ENCODE peak calls at places on chromosomes 3 and 15, in nine cellular contexts. W is AG04450, F is HL-60, Q is HepG2, V is lower lobe of right lung, N is fibroblast of pulmonary artery, Z is left ventricle myocardium inferior, K is fibroblast of lung, X is foreskin fibroblast. Y is an unnamed sample.

GRCh38 chr3:69997486-69998307 is 1.8 kb upstream of the SAMMSON start:
- DNase-seq in W (no peak), F (no peak), Q (no peak), V (no peak), N (peak), Z (no peak), K (peak), X (peak), Y (no peak)

GRCh38 chr15:99250494-99251435 is 516 bp upstream of the LRRC28 start:
- DNase-seq in W (peak), F (peak), Q (peak), V (peak), N (peak), Z (peak), K (peak), X (peak), Y (peak)

GRCh38 chr3:161559177-161559998 is 62.8 kb downstream of the OTOL1 start:
- DNase-seq in W (no peak), F (peak), Q (peak), V (no peak), N (peak), Z (no peak), K (peak), X (peak), Y (no peak)

GRCh38 chr3:163364717-163365116 is 1713.6 kb downstream of the SI start:
- DNase-seq in W (no peak), F (no peak), Q (no peak), V (no peak), N (no peak), Z (no peak), K (no peak), X (no peak), Y (no peak)

GRCh38 chr15:58545307-58546065 is 113.7 kb downstream of the LIPC start:
- DNase-seq in W (no peak), F (no peak), Q (no peak), V (no peak), N (no peak), Z (no peak), K (no peak), X (no peak), Y (no peak)

GRCh38 chr3:43770426-43771103 is 79.8 kb downstream of the ABHD5 start:
- DNase-seq in W (no peak), F (no peak), Q (no peak), V (peak), N (peak), Z (peak), K (no peak), X (peak), Y (no peak)

GRCh38 chr3:185820973-185821758 is 3.7 kb downstream of the IGF2BP2 start:
- DNase-seq in W (peak), F (no peak), Q (peak), V (no peak), N (peak), Z (no peak), K (peak), X (peak), Y (no peak)

GRCh38 chr3:150179330-150179729 is 208.6 kb upstream of the PFN2 start:
- DNase-seq in W (no peak), F (no peak), Q (no peak), V (no peak), N (no peak), Z (no peak), K (no peak), X (no peak), Y (no peak)

GRCh38 chr3:169110633-169111032 is 552.9 kb downstream of the MECOM start:
- DNase-seq in W (no peak), F (no peak), Q (no peak), V (no peak), N (no peak), Z (no peak), K (no peak), X (no peak), Y (no peak)

GRCh38 chr15:64251121-64251520 is 88.3 kb upstream of the PPIB start:
- DNase-seq in W (peak), F (no peak), Q (no peak), V (no peak), N (no peak), Z (no peak), K (peak), X (no peak), Y (no peak)

GRCh38 chr3:72368331-72368975 is 479.8 kb downstream of the SHQ1 start:
- DNase-seq in W (no peak), F (no peak), Q (no peak), V (no peak), N (no peak), Z (no peak), K (peak), X (no peak), Y (no peak)

GRCh38 chr15:50247819-50248650 is 17.5 kb downstream of the HDC start:
- DNase-seq in W (no peak), F (peak), Q (no peak), V (peak), N (no peak), Z (peak), K (no peak), X (no peak), Y (no peak)

GRCh38 chr3:143601738-143602480 is 246.4 kb downstream of the SLC9A9 start:
- DNase-seq in W (no peak), F (no peak), Q (no peak), V (no peak), N (peak), Z (peak), K (peak), X (peak), Y (no peak)

GRCh38 chr3:13288732-13289718 is 131.1 kb downstream of the NUP210 start:
- DNase-seq in W (no peak), F (no peak), Q (no peak), V (peak), N (no peak), Z (no peak), K (no peak), X (no peak), Y (no peak)

GRCh38 chr15:74866090-74866489 is 7.1 kb downstream of the SCAMP2 start:
- DNase-seq in W (peak), F (no peak), Q (no peak), V (no peak), N (peak), Z (no peak), K (peak), X (peak), Y (no peak)

GRCh38 chr3:14174483-14174882 is 3.9 kb downstream of the XPC start:
- DNase-seq in W (no peak), F (no peak), Q (no peak), V (no peak), N (peak), Z (no peak), K (no peak), X (peak), Y (no peak)

GRCh38 chr3:161389445-161390036 is 18.2 kb upstream of the SPTSSB start:
- DNase-seq in W (no peak), F (peak), Q (no peak), V (no peak), N (no peak), Z (no peak), K (no peak), X (no peak), Y (no peak)

GRCh38 chr3:4596596-4596995 is 103.4 kb downstream of the ITPR1 start:
- DNase-seq in W (no peak), F (no peak), Q (no peak), V (no peak), N (no peak), Z (no peak), K (no peak), X (no peak), Y (no peak)

GRCh38 chr15:26095710-26096330 is 232.7 kb upstream of the ATP10A start:
- DNase-seq in W (no peak), F (no peak), Q (no peak), V (no peak), N (no peak), Z (no peak), K (no peak), X (no peak), Y (no peak)

GRCh38 chr15:92538115-92538514 is 117.5 kb downstream of the FAM174B start:
- DNase-seq in W (no peak), F (no peak), Q (no peak), V (no peak), N (no peak), Z (no peak), K (no peak), X (no peak), Y (no peak)

GRCh38 chr15:55588070-55588817 is at the start of gene PYGO1:
- DNase-seq in W (peak), F (peak), Q (peak), V (peak), N (peak), Z (peak), K (peak), X (peak), Y (peak)

GRCh38 chr3:106431698-106432097 is 562.9 kb upstream of the CBLB start:
- DNase-seq in W (no peak), F (no peak), Q (no peak), V (no peak), N (no peak), Z (no peak), K (peak), X (no peak), Y (no peak)

GRCh38 chr3:178513539-178514410 is 22.5 kb upstream of the KCNMB2 start:
- DNase-seq in W (no peak), F (no peak), Q (no peak), V (no peak), N (peak), Z (no peak), K (peak), X (peak), Y (peak)

GRCh38 chr3:107431298-107432012 is 54.2 kb downstream of the CCDC54 start:
- DNase-seq in W (no peak), F (peak), Q (no peak), V (peak), N (peak), Z (peak), K (peak), X (peak), Y (no peak)

GRCh38 chr15:84871428-84871985 is 13.0 kb upstream of the SLC28A1 start:
- DNase-seq in W (no peak), F (no peak), Q (no peak), V (no peak), N (no peak), Z (no peak), K (no peak), X (no peak), Y (no peak)
- TF ChIP-seq CTCF in W (no peak), F (no peak), Q (peak), V (no peak), N (no peak), Z (peak), K (no peak), X (no peak), Y (no peak)

GRCh38 chr15:28020644-28021043 is 78.5 kb downstream of the OCA2 start:
- DNase-seq in W (no peak), F (no peak), Q (no peak), V (no peak), N (no peak), Z (no peak), K (no peak), X (no peak), Y (no peak)

GRCh38 chr15:28022961-28023360 is 76.2 kb downstream of the OCA2 start:
- DNase-seq in W (no peak), F (no peak), Q (no peak), V (no peak), N (no peak), Z (no peak), K (no peak), X (no peak), Y (no peak)

GRCh38 chr15:28019594-28020320 is 79.4 kb downstream of the OCA2 start:
- DNase-seq in W (no peak), F (no peak), Q (no peak), V (no peak), N (no peak), Z (no peak), K (no peak), X (no peak), Y (no peak)

GRCh38 chr15:28022181-28022580 is 76.9 kb downstream of the OCA2 start:
- DNase-seq in W (no peak), F (no peak), Q (no peak), V (no peak), N (no peak), Z (no peak), K (no peak), X (no peak), Y (no peak)

GRCh38 chr15:28021281-28022039 is 77.7 kb downstream of the OCA2 start:
- DNase-seq in W (peak), F (peak), Q (peak), V (peak), N (peak), Z (peak), K (peak), X (no peak), Y (no peak)
- TF ChIP-seq CTCF in W (peak), F (no peak), Q (peak), V (peak), N (peak), Z (peak), K (peak), X (no peak), Y (peak)

GRCh38 chr3:47646362-47646761 is 67.7 kb upstream of the CSPG5 start:
- DNase-seq in W (peak), F (no peak), Q (no peak), V (no peak), N (peak), Z (no peak), K (peak), X (no peak), Y (peak)

GRCh38 chr3:47647550-47647949 is 68.9 kb upstream of the CSPG5 start:
- DNase-seq in W (no peak), F (no peak), Q (no peak), V (no peak), N (no peak), Z (no peak), K (no peak), X (no peak), Y (no peak)

GRCh38 chr3:47641739-47642138 is 63.1 kb upstream of the CSPG5 start:
- DNase-seq in W (no peak), F (no peak), Q (no peak), V (no peak), N (no peak), Z (no peak), K (no peak), X (no peak), Y (no peak)

GRCh38 chr3:47643092-47643491 is 64.4 kb upstream of the CSPG5 start:
- DNase-seq in W (no peak), F (no peak), Q (no peak), V (no peak), N (no peak), Z (no peak), K (no peak), X (no peak), Y (no peak)

GRCh38 chr3:47645551-47645950 is 66.9 kb upstream of the CSPG5 start:
- DNase-seq in W (no peak), F (no peak), Q (no peak), V (no peak), N (peak), Z (no peak), K (no peak), X (peak), Y (no peak)
- TF ChIP-seq CTCF in W (no peak), F (no peak), Q (no peak), V (no peak), N (no peak), Z (no peak), K (no peak), X (no peak), Y (no peak)

DNA sequence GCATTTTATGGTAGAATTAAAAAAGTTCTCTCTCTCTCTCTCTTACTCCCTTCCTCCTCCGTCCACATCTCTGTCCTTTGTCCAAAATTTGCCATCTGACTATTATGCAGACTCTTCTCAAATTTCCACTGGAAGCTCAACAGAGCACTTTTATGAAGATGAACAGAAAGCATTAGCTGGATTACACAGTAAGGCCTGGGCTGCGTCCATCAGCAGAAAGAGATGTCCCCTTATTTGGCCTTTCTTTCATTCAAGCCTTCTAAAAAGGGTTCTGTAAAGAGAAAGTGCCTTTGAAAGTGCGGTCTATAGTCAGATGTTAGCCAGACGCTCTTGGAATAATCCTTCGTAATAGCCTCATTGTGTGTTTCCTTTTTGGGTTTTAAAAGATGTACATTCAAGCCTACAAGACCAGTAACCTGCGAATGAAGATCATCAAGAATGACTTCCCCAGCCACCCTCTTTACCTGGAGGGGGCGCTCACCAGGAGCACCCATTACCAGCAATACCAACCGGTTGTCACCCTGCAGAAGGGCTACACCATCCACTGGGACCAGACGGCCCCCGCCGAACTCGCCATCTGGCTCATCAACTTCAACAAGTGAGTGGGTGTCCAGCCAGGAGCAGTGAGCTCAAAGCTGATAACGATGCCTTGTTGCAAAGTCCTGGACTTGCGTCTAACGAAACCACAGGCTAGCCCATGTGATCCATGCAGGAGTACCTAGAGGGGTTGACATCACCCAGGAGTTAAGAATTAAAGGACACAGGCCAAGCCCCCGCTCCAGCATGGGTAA is 53.1 kb downstream of the MESD start:
- DNase-seq in W (no peak), F (no peak), Q (no peak), V (no peak), N (no peak), Z (no peak), K (no peak), X (no peak), Y (no peak)
- TF ChIP-seq CTCF in W (no peak), F (no peak), Q (no peak), V (no peak), N (no peak), Z (no peak), K (no peak), X (no peak), Y (no peak)

GRCh38 chr3:157542711-157543485 is 39.7 kb upstream of the VEPH1 start:
- DNase-seq in W (peak), F (peak), Q (no peak), V (peak), N (peak), Z (peak), K (peak), X (peak), Y (no peak)
- TF ChIP-seq CTCF in W (peak), F (no peak), Q (no peak), V (no peak), N (peak), Z (peak), K (peak), X (peak), Y (peak)

GRCh38 chr3:17894434-17895060 is 152.1 kb upstream of the TBC1D5 start:
- DNase-seq in W (peak), F (peak), Q (peak), V (peak), N (peak), Z (no peak), K (peak), X (peak), Y (peak)
- TF ChIP-seq CTCF in W (peak), F (no peak), Q (peak), V (no peak), N (peak), Z (peak), K (peak), X (peak), Y (peak)